ENCODE peak calls at places on chromosomes 16 and 17, in five cellular contexts. E is neuronal stem cell, P is IMR-90, Z is H1, X is mesendoderm. B is an unnamed sample.

GRCh38 chr16:55297910-55298175 is 26.2 kb upstream of the IRX6 start:
- DNase-seq in X (peak), P (peak), E (no peak), Z (no peak), B (no peak)

GRCh38 chr17:13541032-13541480 is 60.7 kb downstream of the HS3ST3A1 start:
- DNase-seq in E (no peak), X (no peak), P (peak), Z (no peak), B (no peak)

GRCh38 chr16:80123189-80123588 is 417.6 kb upstream of the DYNLRB2 start:
- DNase-seq in E (no peak), X (peak), Z (no peak), P (no peak), B (no peak)

GRCh38 chr16:66408181-66409048 is 18.7 kb upstream of the BEAN1 start:
- DNase-seq in P (peak), Z (no peak), X (peak), E (no peak), B (no peak)

GRCh38 chr16:78264642-78265041 is 165.2 kb downstream of the WWOX start:
- DNase-seq in E (no peak), X (no peak), P (no peak), Z (no peak), B (no peak)

GRCh38 chr17:31318298-31319190 is 2.9 kb downstream of the EVI2A start:
- DNase-seq in P (peak), Z (no peak), X (peak), E (no peak), B (no peak)

GRCh38 chr17:17439971-17440843 is 36.6 kb upstream of the MED9 start:
- DNase-seq in Z (peak), E (peak), P (peak), X (peak), B (peak)

GRCh38 chr17:38608648-38609047 is 2.9 kb upstream of the SRCIN1 start:
- DNase-seq in P (no peak), E (no peak), X (no peak), Z (peak), B (peak)

GRCh38 chr16:84449156-84450140 is 55.0 kb downstream of the MEAK7 start:
- DNase-seq in E (no peak), X (no peak), Z (no peak), P (no peak), B (peak)

GRCh38 chr16:56029026-56029425 is 153.9 kb upstream of the CES5A start:
- DNase-seq in P (no peak), Z (no peak), E (no peak), X (peak), B (no peak)

GRCh38 chr16:29641561-29641960 is 21.5 kb upstream of the SPN start:
- DNase-seq in X (peak), P (no peak), Z (no peak), E (no peak), B (no peak)

GRCh38 chr16:7364054-7364407 is 31.4 kb downstream of the RBFOX1 start:
- DNase-seq in X (peak), Z (no peak), P (no peak), E (no peak), B (no peak)

GRCh38 chr17:62652251-62653001 is 25.0 kb downstream of the MRC2 start:
- DNase-seq in P (peak), E (peak), X (peak), Z (peak), B (no peak)

GRCh38 chr16:48361012-48361411 is 24.2 kb downstream of the SIAH1 start:
- DNase-seq in Z (no peak), X (no peak), E (no peak), P (no peak), B (no peak)

GRCh38 chr17:71970312-71970711 is 150.5 kb upstream of the SOX9 start:
- DNase-seq in E (no peak), Z (no peak), P (peak), X (peak), B (no peak)

GRCh38 chr17:12021604-12022003 is 927 bp downstream of the MAP2K4 start:
- DNase-seq in X (no peak), P (no peak), E (no peak), Z (no peak), B (no peak)

GRCh38 chr16:715448-716249 is 731 bp downstream of the METRN start:
- DNase-seq in X (peak), P (no peak), E (no peak), Z (no peak), B (peak)

GRCh38 chr16:77789646-77790370 is 1.4 kb downstream of the VAT1L start:
- DNase-seq in Z (peak), P (no peak), X (peak), E (no peak), B (no peak)

GRCh38 chr16:47051031-47051430 is 77.6 kb upstream of the DNAJA2 start:
- DNase-seq in X (no peak), Z (no peak), P (no peak), E (no peak), B (no peak)

GRCh38 chr16:88017006-88017405 is 65.8 kb downstream of the BANP start:
- DNase-seq in Z (no peak), X (no peak), E (no peak), P (no peak), B (no peak)

GRCh38 chr16:17501321-17501720 is 30.6 kb upstream of the XYLT1 start:
- DNase-seq in Z (no peak), P (no peak), E (no peak), X (no peak), B (no peak)

GRCh38 chr17:56514264-56514663 is 79.2 kb upstream of the NOG start:
- DNase-seq in X (no peak), P (no peak), E (no peak), Z (no peak), B (no peak)

GRCh38 chr17:29622337-29623282 is at the start of gene CORO6:
- DNase-seq in X (peak), E (peak), Z (peak), P (peak), B (peak)

DNA sequence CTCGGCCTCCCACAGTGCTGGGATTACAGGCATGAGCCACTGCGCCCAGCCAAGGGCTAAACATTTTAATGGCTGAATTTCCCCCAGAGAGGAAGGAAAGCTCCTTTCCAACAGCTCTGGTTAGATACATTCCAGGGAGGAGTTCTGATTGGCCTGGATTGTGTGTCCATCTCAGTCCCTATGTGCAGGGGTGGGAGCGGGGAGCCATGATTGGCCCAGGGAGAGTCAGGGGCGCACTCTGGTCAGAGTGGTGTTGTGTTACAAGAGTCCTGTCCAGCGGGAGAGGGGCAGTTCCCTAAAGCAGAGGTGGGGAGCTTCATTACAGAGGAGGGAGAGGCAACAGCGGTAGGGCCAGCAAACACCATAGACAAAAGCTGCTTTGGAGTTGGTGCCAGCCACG is 75.0 kb downstream of the RAP1GAP2 start:
- DNase-seq in Z (peak), E (no peak), X (peak), P (no peak), B (peak)
- H4K8ac ChIP-seq in Z (peak), E (no peak), X (no peak), P (no peak), B (no peak)

DNA sequence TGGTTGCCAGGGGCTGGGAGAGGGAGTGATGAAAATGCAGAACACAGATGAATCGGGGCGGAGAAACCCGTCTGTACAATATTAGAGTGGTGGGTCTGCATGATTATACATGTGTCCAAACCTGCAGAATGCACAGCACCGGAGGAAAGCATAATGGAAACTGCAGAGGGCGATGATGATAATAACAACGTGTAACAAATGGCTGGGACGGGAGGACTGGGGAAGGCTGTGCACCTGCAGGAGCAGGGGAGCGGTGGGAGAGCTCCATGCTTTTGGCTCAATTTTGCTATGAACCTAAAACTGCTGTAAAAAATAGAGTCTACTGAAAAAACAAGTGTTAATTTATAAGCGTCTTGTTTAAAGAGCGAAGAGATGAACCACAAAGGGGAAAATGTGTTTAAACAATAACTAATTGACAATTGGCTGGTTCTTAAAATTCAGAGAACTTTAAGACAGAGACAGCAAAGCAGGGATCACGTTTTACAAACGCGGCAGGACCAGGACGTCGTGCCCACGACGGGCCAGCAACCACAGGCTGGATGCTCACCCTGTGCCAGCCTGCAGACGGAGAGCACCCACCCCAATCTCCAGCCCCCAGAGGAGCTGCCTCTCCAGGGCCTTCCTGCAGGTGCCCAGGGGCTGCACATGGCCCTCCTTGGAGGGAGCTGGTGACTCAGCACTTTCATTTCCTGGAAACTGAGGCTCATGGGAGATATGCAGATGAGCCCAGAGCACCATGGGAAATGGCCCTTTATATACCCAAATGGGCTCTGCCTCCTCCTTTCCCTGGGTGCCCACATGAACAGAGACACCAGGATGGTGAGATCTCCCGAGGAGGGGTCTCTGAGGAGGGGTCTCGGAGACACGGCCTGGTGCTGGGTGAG is at the start of gene TEX19:
- DNase-seq in X (peak), E (no peak), P (no peak), Z (no peak), B (peak)
- H4K8ac ChIP-seq in X (no peak), E (no peak), P (no peak), Z (no peak), B (no peak)

GRCh38 chr17:81435636-81436293 is 40.5 kb downstream of the BAHCC1 start:
- DNase-seq in P (no peak), E (no peak), Z (no peak), X (no peak), B (no peak)

GRCh38 chr17:81434079-81434478 is 38.8 kb downstream of the BAHCC1 start:
- DNase-seq in P (no peak), Z (no peak), X (no peak), E (no peak), B (no peak)

GRCh38 chr17:81433656-81434055 is 38.4 kb downstream of the BAHCC1 start:
- DNase-seq in E (no peak), Z (no peak), P (no peak), X (no peak), B (no peak)

GRCh38 chr17:81436294-81436849 is 41.1 kb downstream of the BAHCC1 start:
- DNase-seq in P (no peak), E (no peak), X (no peak), Z (no peak), B (no peak)

DNA sequence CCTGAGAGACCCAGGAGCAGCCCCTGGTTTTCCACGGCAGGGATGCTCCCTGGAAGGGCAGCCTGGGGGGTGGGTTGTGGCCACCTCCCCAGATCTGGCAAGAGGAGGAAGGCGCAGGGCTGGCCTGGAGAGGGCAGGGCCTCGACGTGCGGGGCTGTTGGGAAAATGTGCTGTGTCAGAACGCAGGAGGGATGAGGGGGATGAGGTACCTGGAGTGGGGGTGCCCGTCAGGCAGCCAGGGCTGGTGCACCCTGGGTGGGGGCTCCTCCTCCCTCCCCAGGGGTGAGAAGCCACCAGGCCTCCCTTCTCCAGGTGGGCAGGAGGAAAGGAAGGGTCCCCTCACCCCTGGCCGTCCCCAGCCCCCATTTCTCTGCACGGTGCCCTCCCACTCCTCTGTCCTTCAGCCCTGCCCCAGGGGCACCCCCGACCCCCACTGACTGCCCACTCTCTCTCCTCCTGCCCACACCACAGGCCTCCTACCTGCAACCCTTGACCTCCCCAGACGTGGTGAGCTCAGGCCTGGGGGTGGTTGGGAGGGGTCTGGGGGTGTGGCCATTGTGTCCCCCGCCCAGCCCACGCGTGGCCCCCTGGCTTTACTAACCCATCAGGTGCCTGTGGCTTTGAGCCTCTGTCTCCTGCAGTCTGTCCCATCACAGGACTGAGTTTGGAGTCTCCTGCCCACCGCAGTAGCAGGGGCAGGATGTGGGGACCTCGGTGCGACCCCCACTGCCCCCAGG is 39.6 kb downstream of the BAHCC1 start:
- DNase-seq in X (no peak), Z (no peak), E (no peak), P (no peak), B (no peak)
- H4K8ac ChIP-seq in X (no peak), Z (peak), E (no peak), P (no peak), B (no peak)

GRCh38 chr17:50213026-50214015 is 11.9 kb upstream of the COL1A1 start:
- DNase-seq in X (peak), E (no peak), P (peak), Z (no peak), B (peak)
- H4K8ac ChIP-seq in X (no peak), E (no peak), P (no peak), Z (no peak), B (no peak)

DNA sequence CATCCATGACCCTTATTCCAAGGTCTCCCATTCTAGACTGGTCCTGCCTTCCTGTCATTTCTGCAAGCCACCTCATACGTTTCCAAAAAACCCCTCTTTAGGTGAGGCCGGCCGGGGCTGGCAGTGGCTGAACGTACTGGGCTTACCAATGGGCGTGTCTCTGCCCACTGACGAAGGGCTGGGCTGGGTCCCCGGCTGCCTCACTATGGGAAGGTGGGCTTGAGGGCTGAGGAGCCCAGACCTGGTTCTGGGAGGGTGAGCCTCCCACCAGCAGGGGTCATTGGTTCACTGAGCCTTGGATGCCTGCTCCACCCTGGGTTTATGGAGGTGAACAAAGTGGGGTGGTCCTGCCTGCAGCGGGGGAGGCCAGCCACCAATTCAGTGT is 19.9 kb downstream of the KDM8 start:
- DNase-seq in X (no peak), Z (no peak), E (no peak), P (no peak), B (no peak)
- H4K8ac ChIP-seq in X (no peak), Z (no peak), E (no peak), P (peak), B (no peak)

GRCh38 chr17:21452377-21453143 is 76.4 kb downstream of the KCNJ12 start:
- DNase-seq in E (peak), X (peak), Z (peak), P (peak), B (peak)
- H4K8ac ChIP-seq in E (peak), X (no peak), Z (peak), P (peak), B (no peak)

B was measured in H9.